ENCODE peak calls at places on chromosomes 5 and 9, in four cellular contexts. Z is upper lobe of left lung, Y is GM12878, U is HepG2. T is an unnamed sample. For H3K27me3, the result is how much of the 10 kb centered on the place peaks cover.

GRCh38 chr5:76819851-76820280 is 1.0 kb downstream of the F2RL1 start:
- ATAC-seq in Z (peak), Y (peak), U (peak), T (no peak)

GRCh38 chr5:140978260-140978659 is 12.0 kb downstream of the PCDHAC2 start:
- ATAC-seq in Z (no peak), Y (no peak), U (peak), T (no peak)

GRCh38 chr5:119011186-119011585 is 22.8 kb upstream of the DTWD2 start:
- ATAC-seq in Z (no peak), Y (no peak), U (no peak), T (no peak)

GRCh38 chr5:81268797-81269196 is 32.6 kb upstream of the ZCCHC9 start:
- ATAC-seq in Z (no peak), Y (peak), U (peak), T (no peak)

GRCh38 chr5:149265559-149265958 is 6.1 kb upstream of the AFAP1L1 start:
- ATAC-seq in Z (peak), Y (no peak), U (no peak), T (peak)

GRCh38 chr5:11251242-11251641 is 490.2 kb upstream of the DAP start:
- ATAC-seq in Z (no peak), Y (no peak), U (no peak), T (no peak)

GRCh38 chr5:14238272-14238671 is 95.1 kb downstream of the TRIO start:
- ATAC-seq in Z (no peak), Y (no peak), U (no peak), T (no peak)

GRCh38 chr9:22383720-22384119 is 62.9 kb upstream of the DMRTA1 start:
- ATAC-seq in Z (no peak), Y (no peak), U (no peak), T (no peak)

GRCh38 chr5:43571237-43571636 is 14.4 kb upstream of the PAIP1 start:
- ATAC-seq in Z (peak), Y (no peak), U (no peak), T (peak)

GRCh38 chr5:72347801-72348305 is 27.7 kb downstream of the PTCD2 start:
- ATAC-seq in Z (peak), Y (peak), U (no peak), T (peak)

GRCh38 chr9:81113408-81114124 is 575.8 kb downstream of the TLE1 start:
- ATAC-seq in Z (peak), Y (no peak), U (no peak), T (no peak)

GRCh38 chr5:163916856-163917255 is 411.4 kb downstream of the MAT2B start:
- ATAC-seq in Z (peak), Y (no peak), U (no peak), T (no peak)

GRCh38 chr5:123881791-123882244 is 369.8 kb downstream of the CSNK1G3 start:
- ATAC-seq in Z (no peak), Y (no peak), U (no peak), T (no peak)

GRCh38 chr9:97742545-97742944 is 45.4 kb upstream of the XPA start:
- ATAC-seq in Z (no peak), Y (no peak), U (no peak), T (no peak)

GRCh38 chr5:134018154-134018985 is 13.6 kb upstream of the VDAC1 start:
- ATAC-seq in Z (no peak), Y (no peak), U (peak), T (no peak)
- TF ChIP-seq EP300 in Z (no peak), Y (no peak), U (peak), T (no peak)

DNA sequence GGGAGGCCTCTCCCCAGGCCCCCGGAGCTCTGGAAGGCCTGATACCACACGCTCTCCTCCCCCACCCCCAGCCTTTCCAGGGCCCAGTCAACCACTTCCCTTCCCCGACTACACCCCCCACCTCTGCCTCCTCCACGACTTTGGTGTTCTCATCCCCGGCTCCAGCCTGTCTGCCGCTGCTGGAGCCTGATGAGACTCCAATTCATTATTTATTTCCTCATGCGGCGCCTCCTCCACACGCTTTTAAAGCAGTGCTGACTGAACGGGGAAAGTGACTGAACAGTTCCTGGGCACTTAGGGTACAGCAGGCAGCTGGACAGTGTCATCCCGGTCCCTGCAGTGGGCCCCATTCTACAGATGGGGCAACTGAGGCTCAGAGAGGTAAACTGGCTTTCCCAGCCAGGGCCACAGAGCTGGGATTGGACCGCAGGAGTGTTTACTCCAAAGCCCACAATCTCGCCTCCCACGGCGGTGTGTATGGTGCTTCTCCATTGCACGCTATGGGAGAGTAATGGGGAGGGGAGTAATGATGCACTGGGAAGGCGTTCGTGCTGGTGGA is 15.9 kb upstream of the RPL26L1 start:
- ATAC-seq in Z (no peak), Y (no peak), U (no peak), T (peak)
- H3K27ac ChIP-seq in Z (peak), Y (no peak), U (no peak), T (peak)

GRCh38 chr9:130635306-130635705 is 29.1 kb upstream of the PRDM12 start:
- ATAC-seq in Z (no peak), Y (no peak), U (no peak), T (no peak)
- H3K27me3 ChIP-seq in Z (under half), Y (under half), U (under half), T (under half)

GRCh38 chr9:4833781-4834560 is 41.2 kb downstream of the RCL1 start:
- ATAC-seq in Z (no peak), Y (no peak), U (no peak), T (no peak)
- TF ChIP-seq EP300 in Z (no peak), Y (no peak), U (no peak), T (no peak)

GRCh38 chr5:88818296-88818695 is 64.7 kb downstream of the MEF2C start:
- ATAC-seq in Z (no peak), Y (peak), U (no peak), T (no peak)

GRCh38 chr5:88819332-88819999 is 63.5 kb downstream of the MEF2C start:
- ATAC-seq in Z (no peak), Y (peak), U (no peak), T (no peak)

GRCh38 chr5:88823201-88823600 is 59.8 kb downstream of the MEF2C start:
- ATAC-seq in Z (no peak), Y (no peak), U (no peak), T (no peak)

GRCh38 chr5:88821161-88821560 is 61.8 kb downstream of the MEF2C start:
- ATAC-seq in Z (no peak), Y (peak), U (no peak), T (no peak)

DNA sequence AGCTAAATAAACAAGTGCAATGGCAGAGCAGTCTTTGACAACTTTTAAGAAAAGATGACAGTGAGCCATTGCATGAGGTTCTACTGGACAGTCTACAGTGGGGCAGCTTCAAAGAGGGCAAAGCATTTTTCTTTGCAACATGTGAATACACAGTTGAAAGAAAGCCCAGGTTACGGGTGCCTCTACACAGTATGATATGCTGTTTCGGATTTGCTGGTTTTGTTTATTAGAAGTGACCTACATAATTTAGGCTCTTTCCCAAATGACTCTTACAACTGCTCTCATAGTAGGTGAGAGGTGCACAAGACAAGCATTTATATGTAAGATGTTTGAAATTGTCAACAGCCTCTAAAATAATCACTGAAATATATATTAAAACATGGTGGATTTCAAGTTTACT is 62.4 kb downstream of the MEF2C start:
- ATAC-seq in Z (no peak), Y (peak), U (no peak), T (no peak)
- H3K27ac ChIP-seq in Z (no peak), Y (peak), U (no peak), T (no peak)

GRCh38 chr9:134971196-134971595 is 53.5 kb upstream of the FCN1 start:
- ATAC-seq in Z (no peak), Y (no peak), U (no peak), T (no peak)

GRCh38 chr9:134969401-134969800 is 51.7 kb upstream of the FCN1 start:
- ATAC-seq in Z (no peak), Y (no peak), U (no peak), T (no peak)

GRCh38 chr9:134970719-134971118 is 53.0 kb upstream of the FCN1 start:
- ATAC-seq in Z (no peak), Y (no peak), U (no peak), T (no peak)

GRCh38 chr9:134968823-134969090 is 51.0 kb upstream of the FCN1 start:
- ATAC-seq in Z (no peak), Y (no peak), U (no peak), T (no peak)

DNA sequence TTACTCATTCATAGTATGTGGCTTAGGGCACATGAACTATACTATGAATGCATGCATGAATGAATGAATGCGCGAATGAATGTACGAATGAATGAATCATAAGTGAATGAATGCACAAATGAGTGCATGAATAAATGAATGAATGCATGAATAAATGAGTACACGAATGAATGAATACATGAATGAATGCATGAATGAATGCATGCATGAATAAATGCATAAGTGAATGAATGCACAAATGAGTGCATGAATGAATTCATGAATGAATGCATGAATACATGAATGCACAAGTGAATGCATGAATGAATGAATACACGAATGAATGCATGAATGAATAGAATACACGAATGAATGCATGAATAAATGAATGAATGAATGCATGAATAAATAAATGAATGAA is 52.5 kb upstream of the FCN1 start:
- ATAC-seq in Z (no peak), Y (no peak), U (no peak), T (no peak)
- H3K27me3 ChIP-seq in Z (under half), Y (under half), U (under half), T (half or more)

DNA sequence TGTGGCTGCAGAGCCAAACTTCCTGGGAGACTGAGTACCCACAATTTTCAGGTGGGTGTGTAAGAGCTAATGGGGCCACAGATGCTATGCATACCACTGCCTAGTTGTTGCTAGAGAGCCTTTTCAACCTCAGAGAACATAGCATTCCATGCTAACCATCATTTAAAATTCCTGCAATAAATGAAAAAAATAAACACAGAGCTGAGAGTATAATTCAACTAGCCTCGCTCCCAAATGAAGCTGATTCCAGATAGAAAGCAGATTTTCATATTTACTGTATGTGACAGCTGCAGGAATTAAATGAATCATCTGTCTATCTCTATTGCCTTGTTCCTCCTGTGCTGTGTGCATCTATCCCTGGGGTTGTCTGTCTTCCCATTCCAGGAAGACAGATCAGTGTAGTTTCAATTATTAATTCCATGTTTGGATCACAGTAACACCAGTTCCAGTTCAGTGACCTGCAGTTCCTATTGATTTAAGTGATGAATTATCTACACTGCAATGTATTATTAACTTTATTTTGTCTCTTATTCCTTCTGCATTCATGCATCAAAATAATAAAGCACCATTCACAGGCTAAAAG is 324.5 kb downstream of the SLIT3 start:
- ATAC-seq in Z (no peak), Y (no peak), U (no peak), T (no peak)
- TF ChIP-seq EP300 in Z (no peak), Y (no peak), U (no peak), T (no peak)

GRCh38 chr5:135129307-135129706 is 95.3 kb upstream of the PITX1 start:
- ATAC-seq in Z (no peak), Y (no peak), U (peak), T (no peak)
- H3K27ac ChIP-seq in Z (no peak), Y (no peak), U (no peak), T (no peak)

DNA sequence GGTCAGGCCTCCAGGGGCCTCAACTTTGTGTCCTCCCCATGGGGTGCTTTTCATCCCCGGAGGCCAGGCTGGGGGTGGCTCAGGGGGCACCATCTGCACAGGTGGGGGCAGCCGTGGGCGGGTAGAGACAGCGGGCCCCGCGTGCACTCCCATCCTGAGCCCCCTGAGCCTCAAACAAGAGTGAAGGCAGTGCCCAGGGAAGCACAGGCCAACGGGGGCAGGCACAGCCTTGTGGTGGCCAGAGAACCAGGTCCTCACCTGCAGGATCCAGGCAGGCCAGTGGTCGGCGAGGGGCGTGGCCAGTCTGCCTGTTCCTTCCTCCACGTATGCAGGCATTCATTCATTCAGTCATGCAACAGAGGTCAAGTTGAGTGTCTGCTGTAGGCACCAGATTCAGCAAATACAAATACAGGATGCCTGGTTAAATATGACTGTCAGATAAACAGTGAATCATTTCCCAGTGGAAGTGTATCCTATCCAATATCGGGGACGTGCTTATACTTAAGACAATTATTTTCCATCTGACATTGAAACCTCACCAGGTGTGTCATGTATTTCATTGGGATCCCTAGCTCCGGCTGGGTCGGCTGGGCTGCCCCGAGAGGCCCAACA is 22.3 kb downstream of the KCNT1 start:
- ATAC-seq in Z (no peak), Y (no peak), U (no peak), T (no peak)
- H3K27me3 ChIP-seq in Z (under half), Y (under half), U (under half), T (half or more)